ENCODE peak calls at places on chromosome 20, in five cellular contexts. O is MM.1S, A is PC-3, L is Peyer's patch, M is psoas muscle. V is an unnamed sample. For H3K27me3 and H3K4me1, the result is how much of the 10 kb centered on the place peaks cover.

GRCh38 chr20:60249436-60249835 is 291.2 kb downstream of the CDH26 start:
- DNase-seq in O (no peak), A (peak), L (no peak), M (no peak), V (no peak)

GRCh38 chr20:37392441-37393195 is 46.7 kb downstream of the SRC start:
- DNase-seq in O (peak), A (peak), L (no peak), M (peak), V (no peak)

GRCh38 chr20:46562373-46563169 is 12.1 kb upstream of the OCSTAMP start:
- DNase-seq in O (peak), A (peak), L (peak), M (peak), V (peak)

GRCh38 chr20:6711950-6712634 is 55.4 kb upstream of the BMP2 start:
- DNase-seq in O (no peak), A (peak), L (no peak), M (no peak), V (no peak)

GRCh38 chr20:49916146-49917002 is 1.0 kb upstream of the SPATA2 start:
- DNase-seq in O (peak), A (peak), L (peak), M (no peak), V (no peak)

GRCh38 chr20:19786311-19786710 is 28.3 kb downstream of the RIN2 start:
- DNase-seq in O (no peak), A (peak), L (no peak), M (peak), V (peak)

GRCh38 chr20:46564241-46564957 is 13.9 kb upstream of the OCSTAMP start:
- DNase-seq in O (no peak), A (peak), L (no peak), M (no peak), V (no peak)

GRCh38 chr20:48824830-48825550 is 2.8 kb downstream of the PREX1 start:
- DNase-seq in O (no peak), A (no peak), L (no peak), M (no peak), V (no peak)

GRCh38 chr20:41046716-41047115 is 18.1 kb downstream of the TOP1 start:
- DNase-seq in O (no peak), A (peak), L (no peak), M (no peak), V (no peak)

GRCh38 chr20:56343861-56344381 is 14.9 kb upstream of the FAM210B start:
- DNase-seq in O (peak), A (peak), L (peak), M (peak), V (peak)

GRCh38 chr20:50256577-50256976 is 65.9 kb downstream of the CEBPB start:
- DNase-seq in O (no peak), A (no peak), L (peak), M (no peak), V (no peak)

DNA sequence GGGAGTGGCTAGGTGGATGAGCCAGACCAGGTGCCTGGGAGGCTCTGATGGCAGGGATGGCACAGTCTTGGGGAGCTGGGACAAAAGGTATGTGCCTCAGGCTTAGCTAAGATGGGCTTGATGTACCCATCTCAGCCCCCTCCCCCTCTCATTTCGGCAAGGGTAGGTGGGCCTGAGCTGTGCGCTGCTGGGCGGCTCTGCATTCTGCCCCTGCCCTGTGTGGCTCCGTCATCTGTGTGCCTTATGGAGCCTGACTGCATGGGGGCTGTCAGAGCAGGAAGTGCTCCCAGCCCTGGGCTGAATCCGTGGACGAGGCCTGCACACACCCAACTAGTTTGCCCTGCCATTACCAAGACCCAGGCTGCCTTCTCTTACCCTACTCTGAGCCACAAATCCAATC is 54.7 kb downstream of the PYGB start:
- DNase-seq in O (no peak), A (no peak), L (no peak), M (no peak), V (peak)
- H3K27me3 ChIP-seq in O (under half), A (under half), L (under half), M (under half), V (under half)

GRCh38 chr20:31679357-31680285 is 41.9 kb downstream of the COX4I2 start:
- DNase-seq in O (no peak), A (peak), L (no peak), M (no peak), V (no peak)
- H3K4me1 ChIP-seq in O (half or more), A (under half), L (under half), M (under half), V (half or more)

DNA sequence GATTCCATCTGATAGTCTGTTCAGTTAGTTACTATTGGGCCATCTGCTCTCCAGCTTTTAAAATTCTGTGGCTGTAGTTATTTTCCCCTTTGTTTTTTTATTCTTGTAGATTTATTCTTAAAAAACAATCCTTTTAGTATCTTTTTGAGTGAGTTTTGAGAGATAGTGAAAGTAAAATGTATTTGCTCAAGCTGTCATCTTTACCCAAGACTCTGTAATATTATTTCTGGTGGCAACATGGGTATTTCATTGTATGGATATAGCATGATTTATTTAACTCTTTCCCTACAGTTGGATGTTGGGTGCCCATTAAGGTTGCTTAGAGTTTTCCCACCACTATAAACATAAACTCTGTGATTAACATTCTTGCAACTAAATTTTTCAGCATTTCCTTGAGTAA is 24.6 kb downstream of the STK4 start:
- DNase-seq in O (no peak), A (no peak), L (no peak), M (no peak), V (no peak)
- H3K4me3 ChIP-seq in O (peak), A (no peak), L (no peak), M (peak), V (peak)

GRCh38 chr20:1964061-1964460 is 29.8 kb downstream of the PDYN start:
- DNase-seq in O (no peak), A (no peak), L (no peak), M (no peak), V (no peak)
- H3K27me3 ChIP-seq in O (under half), A (half or more), L (under half), M (under half), V (under half)

DNA sequence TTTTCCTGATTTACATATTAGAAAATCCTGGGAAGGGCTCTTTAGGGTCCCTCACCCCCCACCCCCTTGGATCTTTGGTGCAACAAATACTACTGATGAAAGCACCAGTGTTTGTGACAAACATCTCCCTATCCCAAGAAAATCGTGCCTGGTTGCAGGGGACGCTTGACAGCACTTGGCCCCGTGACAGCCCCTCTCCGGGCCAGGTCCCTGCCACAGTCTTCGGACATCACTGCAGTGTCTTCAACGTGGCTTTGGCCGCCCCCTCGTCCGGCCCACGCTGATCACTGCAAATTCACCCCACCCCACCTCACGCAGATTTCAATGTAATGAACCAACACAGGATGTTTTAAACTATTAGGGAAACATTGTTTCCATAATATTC is 43.3 kb downstream of the GNAS start:
- DNase-seq in O (no peak), A (no peak), L (no peak), M (no peak), V (no peak)
- H3K4me1 ChIP-seq in O (under half), A (under half), L (under half), M (half or more), V (under half)

GRCh38 chr20:61564628-61565027 is 312.6 kb downstream of the CDH4 start:
- DNase-seq in O (no peak), A (no peak), L (no peak), M (no peak), V (no peak)

GRCh38 chr20:61566691-61567090 is 314.6 kb downstream of the CDH4 start:
- DNase-seq in O (no peak), A (no peak), L (peak), M (no peak), V (no peak)

GRCh38 chr20:61569836-61570235 is 317.8 kb downstream of the CDH4 start:
- DNase-seq in O (no peak), A (no peak), L (no peak), M (no peak), V (no peak)

GRCh38 chr20:61565791-61566190 is 313.7 kb downstream of the CDH4 start:
- DNase-seq in O (no peak), A (no peak), L (no peak), M (no peak), V (no peak)

GRCh38 chr20:61567204-61567603 is 315.1 kb downstream of the CDH4 start:
- DNase-seq in O (no peak), A (no peak), L (no peak), M (no peak), V (no peak)
- H3K4me3 ChIP-seq in O (no peak), A (no peak), L (no peak), M (no peak), V (no peak)

GRCh38 chr20:44153636-44154043 is 33.3 kb downstream of the JPH2 start:
- DNase-seq in O (no peak), A (peak), L (no peak), M (no peak), V (no peak)
- H3K27me3 ChIP-seq in O (under half), A (under half), L (under half), M (under half), V (under half)

GRCh38 chr20:33832113-33832853 is 21.1 kb downstream of the CHMP4B start:
- DNase-seq in O (no peak), A (no peak), L (peak), M (no peak), V (no peak)
- H3K4me1 ChIP-seq in O (half or more), A (under half), L (under half), M (half or more), V (under half)